ENCODE peak calls at places on chromosomes 1 and 21, in six cellular contexts. One of them, this sample, is unnamed.

GRCh38 chr1:220579317-220579716 is 51.4 kb downstream of the MARK1 start:
- DNase-seq in cardiac fibroblast: no peak
- DNase-seq in left lung: no peak
- DNase-seq in upper lobe of right lung: no peak
- DNase-seq in fibroblast of mammary gland: no peak
- DNase-seq in epithelial cell of esophagus: peak
- DNase-seq in this sample: no peak

GRCh38 chr1:3347257-3348020 is 107.0 kb upstream of the ARHGEF16 start:
- DNase-seq in cardiac fibroblast: no peak
- DNase-seq in left lung: no peak
- DNase-seq in upper lobe of right lung: no peak
- DNase-seq in fibroblast of mammary gland: no peak
- DNase-seq in epithelial cell of esophagus: no peak
- DNase-seq in this sample: no peak

GRCh38 chr1:6523566-6523965 is 30.7 kb downstream of the NOL9 start:
- DNase-seq in cardiac fibroblast: peak
- DNase-seq in left lung: no peak
- DNase-seq in upper lobe of right lung: no peak
- DNase-seq in fibroblast of mammary gland: peak
- DNase-seq in epithelial cell of esophagus: peak
- DNase-seq in this sample: no peak

GRCh38 chr1:203100163-203100867 is 14.5 kb upstream of the MYOG start:
- DNase-seq in cardiac fibroblast: no peak
- DNase-seq in left lung: no peak
- DNase-seq in upper lobe of right lung: no peak
- DNase-seq in fibroblast of mammary gland: no peak
- DNase-seq in epithelial cell of esophagus: peak
- DNase-seq in this sample: no peak

GRCh38 chr1:203480525-203481084 is 5.0 kb downstream of the PRELP start:
- DNase-seq in cardiac fibroblast: peak
- DNase-seq in left lung: peak
- DNase-seq in upper lobe of right lung: peak
- DNase-seq in fibroblast of mammary gland: peak
- DNase-seq in epithelial cell of esophagus: peak
- DNase-seq in this sample: no peak

GRCh38 chr21:36047139-36047538 is 13.2 kb downstream of the SETD4 start:
- DNase-seq in cardiac fibroblast: no peak
- DNase-seq in left lung: no peak
- DNase-seq in upper lobe of right lung: no peak
- DNase-seq in fibroblast of mammary gland: no peak
- DNase-seq in epithelial cell of esophagus: no peak
- DNase-seq in this sample: no peak

GRCh38 chr1:50342525-50342924 is 80.7 kb downstream of the DMRTA2 start:
- DNase-seq in cardiac fibroblast: no peak
- DNase-seq in left lung: no peak
- DNase-seq in upper lobe of right lung: no peak
- DNase-seq in fibroblast of mammary gland: no peak
- DNase-seq in epithelial cell of esophagus: no peak
- DNase-seq in this sample: no peak

GRCh38 chr21:46091118-46091517 is 6.8 kb upstream of the COL6A2 start:
- DNase-seq in cardiac fibroblast: no peak
- DNase-seq in left lung: no peak
- DNase-seq in upper lobe of right lung: no peak
- DNase-seq in fibroblast of mammary gland: no peak
- DNase-seq in epithelial cell of esophagus: no peak
- DNase-seq in this sample: no peak

GRCh38 chr1:224929335-224930237 is at the start of gene DNAH14:
- DNase-seq in cardiac fibroblast: peak
- DNase-seq in left lung: peak
- DNase-seq in upper lobe of right lung: peak
- DNase-seq in fibroblast of mammary gland: peak
- DNase-seq in epithelial cell of esophagus: peak
- DNase-seq in this sample: peak

DNA sequence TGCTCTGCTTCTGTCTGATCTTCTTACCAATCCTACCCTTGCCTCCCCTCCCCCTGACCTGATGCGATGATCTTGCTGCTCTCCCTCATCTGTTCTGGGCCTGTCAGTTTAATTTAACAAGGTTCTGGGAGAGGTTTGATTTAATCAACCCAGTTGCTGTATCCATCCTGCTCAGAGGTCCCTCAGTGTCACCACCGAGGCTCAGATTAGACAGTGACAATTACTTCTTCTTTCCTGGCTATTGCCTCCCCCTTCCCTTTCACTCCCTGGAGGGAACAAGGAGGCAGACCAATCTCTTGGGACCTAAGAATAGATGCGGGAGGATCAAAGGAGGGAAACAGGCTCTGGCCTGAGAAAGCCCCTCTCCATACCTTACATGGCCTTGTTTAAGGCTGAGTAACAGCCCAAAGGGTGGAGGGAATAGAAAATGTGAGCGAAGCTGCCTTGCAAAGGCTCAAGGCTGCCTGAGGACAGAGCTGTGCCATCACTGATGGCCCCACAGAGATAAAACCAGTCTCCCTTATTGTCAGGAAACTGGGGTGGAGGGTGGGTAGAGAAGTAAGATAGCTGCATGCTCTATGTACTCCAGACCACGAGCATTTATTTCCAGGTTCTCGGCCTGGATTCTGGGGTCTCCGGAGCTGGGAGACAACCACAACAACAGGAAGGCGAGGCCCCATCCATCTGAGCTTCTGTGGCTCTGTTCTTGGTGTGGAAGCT is 6.9 kb upstream of the DDX20 start:
- DNase-seq in cardiac fibroblast: no peak
- DNase-seq in left lung: no peak
- DNase-seq in upper lobe of right lung: no peak
- DNase-seq in fibroblast of mammary gland: no peak
- DNase-seq in epithelial cell of esophagus: no peak
- DNase-seq in this sample: no peak
- H3K4me3 ChIP-seq in cardiac fibroblast: no peak
- H3K4me3 ChIP-seq in left lung: no peak
- H3K4me3 ChIP-seq in upper lobe of right lung: no peak
- H3K4me3 ChIP-seq in fibroblast of mammary gland: no peak
- H3K4me3 ChIP-seq in epithelial cell of esophagus: no peak
- H3K4me3 ChIP-seq in this sample: no peak

GRCh38 chr1:230104395-230105244 is 37.6 kb downstream of the GALNT2 start:
- DNase-seq in cardiac fibroblast: peak
- DNase-seq in left lung: peak
- DNase-seq in upper lobe of right lung: peak
- DNase-seq in fibroblast of mammary gland: peak
- DNase-seq in epithelial cell of esophagus: peak
- DNase-seq in this sample: peak
- TF ChIP-seq CTCF in cardiac fibroblast: no peak
- TF ChIP-seq CTCF in left lung: no peak
- TF ChIP-seq CTCF in upper lobe of right lung: peak
- TF ChIP-seq CTCF in fibroblast of mammary gland: no peak
- TF ChIP-seq CTCF in epithelial cell of esophagus: no peak
- TF ChIP-seq CTCF in this sample: peak

GRCh38 chr1:145886811-145887210 is 1.1 kb upstream of the ANKRD35 start:
- DNase-seq in cardiac fibroblast: no peak
- DNase-seq in left lung: no peak
- DNase-seq in upper lobe of right lung: no peak
- DNase-seq in fibroblast of mammary gland: no peak
- DNase-seq in epithelial cell of esophagus: no peak
- DNase-seq in this sample: no peak
- H3K4me3 ChIP-seq in cardiac fibroblast: no peak
- H3K4me3 ChIP-seq in left lung: no peak
- H3K4me3 ChIP-seq in upper lobe of right lung: no peak
- H3K4me3 ChIP-seq in fibroblast of mammary gland: no peak
- H3K4me3 ChIP-seq in epithelial cell of esophagus: no peak
- H3K4me3 ChIP-seq in this sample: no peak

GRCh38 chr1:187264995-187265602 is 436.4 kb downstream of the PLA2G4A start:
- DNase-seq in cardiac fibroblast: peak
- DNase-seq in left lung: no peak
- DNase-seq in upper lobe of right lung: no peak
- DNase-seq in fibroblast of mammary gland: peak
- DNase-seq in epithelial cell of esophagus: peak
- DNase-seq in this sample: peak
- TF ChIP-seq CTCF in cardiac fibroblast: peak
- TF ChIP-seq CTCF in left lung: no peak
- TF ChIP-seq CTCF in upper lobe of right lung: no peak
- TF ChIP-seq CTCF in fibroblast of mammary gland: peak
- TF ChIP-seq CTCF in epithelial cell of esophagus: peak
- TF ChIP-seq CTCF in this sample: peak

DNA sequence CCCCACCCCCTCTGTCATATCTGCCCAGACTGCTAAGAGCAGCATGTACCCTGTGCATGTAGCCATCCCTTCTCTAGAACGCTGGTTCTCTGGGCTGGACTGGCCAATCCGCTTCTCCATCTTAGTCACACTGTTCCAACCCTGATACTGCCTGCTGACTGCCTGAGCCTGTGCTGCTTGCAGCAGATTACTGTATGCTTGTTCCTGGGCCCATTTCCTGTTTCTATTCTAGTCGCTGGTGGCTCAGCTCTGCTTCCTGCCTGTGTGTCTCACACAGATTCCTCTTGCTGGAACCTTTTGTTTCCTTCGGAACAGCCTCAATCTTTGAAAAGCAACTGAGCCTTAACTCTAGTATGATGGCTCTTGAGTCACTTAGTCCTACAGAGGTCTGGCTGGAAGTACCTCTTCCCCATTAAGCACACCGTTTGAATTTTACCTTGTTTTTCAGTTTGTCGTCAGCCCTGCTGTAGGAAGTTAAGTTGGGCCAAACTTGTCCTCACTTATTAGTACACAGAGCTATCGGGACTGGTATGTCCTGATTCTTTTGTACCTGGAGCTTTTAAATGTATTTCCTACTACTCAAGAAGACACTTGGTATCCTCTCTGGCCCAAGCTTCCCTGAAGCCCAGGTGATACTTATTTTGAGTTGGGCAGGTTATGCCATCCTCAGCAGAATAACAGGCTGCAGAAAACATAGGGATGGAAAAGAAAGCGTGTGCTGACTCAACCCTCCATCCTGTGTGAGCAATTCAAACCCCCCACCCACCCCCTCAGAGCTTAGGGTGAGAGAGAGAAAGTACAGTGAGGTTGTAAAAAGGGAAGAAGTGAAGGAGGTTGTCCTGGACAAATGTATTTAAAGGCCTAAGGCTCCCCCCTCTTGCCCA is 43.4 kb upstream of the PIGV start:
- DNase-seq in cardiac fibroblast: peak
- DNase-seq in left lung: peak
- DNase-seq in upper lobe of right lung: peak
- DNase-seq in fibroblast of mammary gland: peak
- DNase-seq in epithelial cell of esophagus: peak
- DNase-seq in this sample: peak
- H3K4me3 ChIP-seq in cardiac fibroblast: no peak
- H3K4me3 ChIP-seq in left lung: no peak
- H3K4me3 ChIP-seq in upper lobe of right lung: peak
- H3K4me3 ChIP-seq in fibroblast of mammary gland: no peak
- H3K4me3 ChIP-seq in epithelial cell of esophagus: no peak
- H3K4me3 ChIP-seq in this sample: no peak